ENCODE peak calls at places on chromosomes 16 and 17, in five cellular contexts. N is sigmoid colon, F is prostate gland, R is vagina, Q is breast epithelium. H is an unnamed sample.

GRCh38 chr16:4179763-4180260 is 62.1 kb downstream of the SRL start:
- DNase-seq in N (no peak), F (no peak), R (no peak), Q (no peak), H (no peak)

GRCh38 chr17:42111901-42112551 is 488 bp downstream of the DHX58 start:
- DNase-seq in N (peak; percentile 79), F (peak; percentile 28), R (no peak), Q (peak; percentile 35), H (no peak)

GRCh38 chr16:89987169-89987568 is 32.1 kb downstream of the DBNDD1 start:
- DNase-seq in N (no peak), F (no peak), R (no peak), Q (no peak), H (no peak)

GRCh38 chr16:11207646-11208045 is 48.4 kb downstream of the SOCS1 start:
- DNase-seq in N (no peak), F (no peak), R (no peak), Q (no peak), H (no peak)

GRCh38 chr17:851986-852385 is 69.8 kb downstream of the MRM3 start:
- DNase-seq in N (no peak), F (no peak), R (no peak), Q (no peak), H (no peak)

GRCh38 chr17:8894189-8894611 is 26.7 kb upstream of the PIK3R6 start:
- DNase-seq in N (no peak), F (no peak), R (no peak), Q (no peak), H (no peak)

GRCh38 chr17:58184308-58184985 is 8.1 kb upstream of the EPX start:
- DNase-seq in N (no peak), F (no peak), R (peak; percentile 62), Q (no peak), H (no peak)

GRCh38 chr16:25108054-25108453 is 3.5 kb upstream of the LCMT1 start:
- DNase-seq in N (no peak), F (no peak), R (no peak), Q (no peak), H (no peak)

GRCh38 chr16:72857841-72858594 is 189.9 kb downstream of the ZFHX3 start:
- DNase-seq in N (no peak), F (no peak), R (no peak), Q (no peak), H (no peak)

GRCh38 chr17:75843577-75844529 is at the start of gene UNC13D:
- DNase-seq in N (peak; percentile 66), F (no peak), R (no peak), Q (peak; percentile 66), H (peak; percentile 82)

GRCh38 chr17:36661047-36661666 is 59.8 kb downstream of the MRM1 start:
- DNase-seq in N (no peak), F (no peak), R (no peak), Q (no peak), H (no peak)

GRCh38 chr17:81638683-81639082 is 1.7 kb downstream of the TSPAN10 start:
- DNase-seq in N (no peak), F (no peak), R (no peak), Q (no peak), H (no peak)

GRCh38 chr17:1745513-1746020 is 2.9 kb downstream of the SERPINF2 start:
- DNase-seq in N (no peak), F (no peak), R (no peak), Q (no peak), H (no peak)

GRCh38 chr16:17312100-17312732 is 158.5 kb downstream of the XYLT1 start:
- DNase-seq in N (peak; percentile 94), F (peak; percentile 69), R (no peak), Q (peak; percentile 90), H (no peak)

GRCh38 chr17:69223809-69224208 is 4.8 kb downstream of the ABCA10 start:
- DNase-seq in N (no peak), F (no peak), R (no peak), Q (no peak), H (no peak)

GRCh38 chr16:8716592-8716991 is 42.2 kb downstream of the ABAT start:
- DNase-seq in N (no peak), F (peak; percentile 75), R (no peak), Q (peak; percentile 79), H (no peak)

GRCh38 chr17:48241131-48241591 is 133.6 kb downstream of the SNX11 start:
- DNase-seq in N (peak; percentile 62), F (no peak), R (no peak), Q (no peak), H (no peak)

GRCh38 chr16:26816885-26817571 is 249.7 kb upstream of the C16orf82 start:
- DNase-seq in N (no peak), F (no peak), R (no peak), Q (no peak), H (no peak)

GRCh38 chr17:63681530-63681929 is 18.4 kb downstream of the LIMD2 start:
- DNase-seq in N (no peak), F (no peak), R (no peak), Q (no peak), H (no peak)

GRCh38 chr17:16328997-16329396 is 24.3 kb downstream of the CENPV start:
- DNase-seq in N (no peak), F (no peak), R (no peak), Q (no peak), H (no peak)

DNA sequence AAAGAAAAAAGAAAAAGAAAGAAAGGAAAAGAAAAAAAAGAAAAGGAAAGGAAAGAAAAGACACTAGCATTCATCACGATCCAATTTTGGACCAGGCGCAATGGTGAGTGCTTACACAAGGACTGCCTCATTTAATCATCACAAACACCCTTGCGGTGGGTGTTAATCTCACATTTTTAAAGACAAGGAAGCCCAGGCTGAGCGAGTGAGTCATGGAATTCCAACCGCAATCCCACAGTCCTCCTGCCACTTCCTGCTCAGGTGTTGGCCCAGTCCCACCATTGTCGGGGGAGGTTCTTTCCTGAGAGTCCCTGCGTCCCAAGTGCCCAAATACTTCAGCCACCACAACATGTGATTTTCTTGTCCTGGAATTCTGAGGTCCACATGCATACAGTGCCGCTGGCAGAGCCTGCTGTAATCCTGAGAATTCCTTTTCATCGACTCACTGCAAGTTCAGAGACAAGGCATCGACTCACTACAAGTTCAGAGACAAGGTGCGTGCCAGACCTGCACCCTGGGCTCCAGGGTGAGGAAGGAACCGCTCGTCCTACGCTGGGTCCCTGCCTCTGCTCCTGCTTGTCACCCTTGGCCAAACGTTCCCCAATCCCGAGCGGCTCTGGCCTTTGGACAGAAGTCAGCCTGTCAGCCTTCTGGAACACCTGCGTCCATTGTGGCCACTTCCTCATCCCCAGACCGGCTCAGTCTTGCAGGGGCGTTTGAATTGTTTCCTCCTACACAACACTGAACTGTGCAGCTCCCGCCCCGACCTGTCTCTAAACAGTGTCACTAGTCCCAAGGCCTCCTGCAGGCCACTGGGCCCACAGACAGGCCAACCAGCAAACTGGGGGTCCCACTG is 5.8 kb downstream of the ZG16B start:
- DNase-seq in N (no peak), F (peak; percentile 74), R (no peak), Q (peak; percentile 98), H (no peak)
- TF ChIP-seq POLR2AphosphoS5 in N (no peak), F (peak; percentile 76), R (no peak), Q (peak; percentile 90), H (no peak)

DNA sequence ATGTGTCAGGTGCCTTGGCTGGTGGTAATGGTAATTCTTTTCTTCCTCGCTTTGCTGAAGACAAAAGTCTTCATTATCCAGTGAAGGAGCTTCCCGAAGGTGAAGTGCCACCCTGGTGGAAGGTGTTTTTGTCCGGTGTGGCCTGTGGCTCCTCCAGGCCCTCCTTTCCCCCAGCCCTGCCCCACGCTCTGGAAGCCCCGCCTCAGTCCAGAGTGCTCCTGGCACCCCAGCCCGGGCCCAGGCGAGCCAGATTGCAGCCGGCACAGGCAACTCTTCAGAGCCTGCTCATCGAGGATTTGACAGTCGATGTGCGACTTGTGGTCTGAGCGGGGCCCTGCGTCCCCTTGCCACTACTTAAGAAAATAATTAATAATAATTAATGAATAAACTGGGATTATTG is 93.7 kb downstream of the MGAT5B start:
- DNase-seq in N (no peak), F (no peak), R (no peak), Q (peak; percentile 27), H (no peak)
- TF ChIP-seq CTCF in N (no peak), F (no peak), R (no peak), Q (no peak), H (no peak)

GRCh38 chr16:14042706-14043105 is 28.4 kb upstream of the MRTFB start:
- DNase-seq in N (no peak), F (no peak), R (no peak), Q (no peak), H (no peak)
- TF ChIP-seq POLR2AphosphoS5 in N (no peak), F (peak; percentile 22), R (peak; percentile 71), Q (no peak), H (no peak)

DNA sequence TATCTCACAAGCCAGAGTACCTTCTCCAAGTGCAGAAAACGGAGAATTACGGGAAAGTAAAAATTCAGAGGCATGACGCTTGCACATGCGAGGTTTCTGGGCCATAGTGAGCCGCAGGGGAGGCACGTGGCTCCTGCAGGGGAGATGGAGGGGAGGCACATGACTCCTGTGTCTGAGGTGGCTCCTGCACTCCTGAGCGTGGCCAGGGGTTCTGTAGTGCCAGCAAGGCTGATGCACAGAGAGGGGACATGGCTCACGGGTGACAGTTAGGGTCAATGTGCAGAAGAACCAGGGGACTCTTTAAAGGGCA is 247.9 kb downstream of the RBFOX3 start:
- DNase-seq in N (no peak), F (no peak), R (no peak), Q (no peak), H (no peak)
- TF ChIP-seq CTCF in N (no peak), F (no peak), R (no peak), Q (no peak), H (no peak)

DNA sequence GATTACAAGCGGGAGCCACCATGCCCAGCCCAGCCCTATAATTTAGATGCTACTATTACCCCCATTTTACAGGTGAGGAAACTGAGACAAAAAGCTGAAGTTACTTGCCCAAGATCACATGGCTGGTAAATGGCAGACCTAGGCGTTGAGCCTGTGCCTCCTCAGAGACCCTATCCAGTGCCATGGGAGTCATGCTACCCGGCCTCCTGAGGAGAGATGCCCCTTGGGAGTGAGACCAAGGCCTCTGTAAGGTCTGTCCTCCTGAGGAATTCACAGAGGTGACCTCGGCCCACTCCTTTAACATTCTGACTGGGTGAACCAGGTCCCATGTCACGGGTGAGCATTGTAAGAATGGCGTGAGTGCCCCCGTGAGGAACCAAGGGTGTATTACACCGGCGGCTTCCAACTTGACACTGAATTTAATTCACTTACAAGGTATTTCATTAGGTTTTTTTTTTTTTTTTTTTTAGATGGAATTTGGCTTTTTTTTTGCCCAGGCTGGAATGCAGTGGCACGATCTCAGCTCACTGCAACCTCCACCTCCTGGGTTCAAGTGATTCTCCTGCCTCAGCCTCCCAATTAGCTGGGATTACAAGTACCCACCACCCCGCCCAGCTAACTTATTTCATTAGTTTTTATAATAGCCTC is 95.7 kb downstream of the ABCC6 start:
- DNase-seq in N (peak; percentile 88), F (peak; percentile 51), R (no peak), Q (peak; percentile 62), H (no peak)
- TF ChIP-seq POLR2AphosphoS5 in N (no peak), F (peak; percentile 37), R (no peak), Q (no peak), H (no peak)

GRCh38 chr17:82864721-82865240 is 25.0 kb upstream of the ZNF750 start:
- DNase-seq in N (no peak), F (no peak), R (no peak), Q (no peak), H (no peak)
- TF ChIP-seq CTCF in N (no peak), F (no peak), R (no peak), Q (no peak), H (no peak)

GRCh38 chr17:40110457-40110856 is 10.1 kb upstream of the NR1D1 start:
- DNase-seq in N (peak; percentile 78), F (no peak), R (peak; percentile 90), Q (peak; percentile 41), H (no peak)
- TF ChIP-seq POLR2AphosphoS5 in N (no peak), F (no peak), R (no peak), Q (no peak), H (no peak)

H was measured in suprapubic skin.